ENCODE peak calls at places on chromosome 11, in five cellular contexts. T, Z, J, W and I are unnamed samples.

GRCh38 chr11:9982127-9982795 is 311.8 kb downstream of the SBF2 start:
- DNase-seq in W (peak), J (no peak), T (no peak), Z (peak), I (peak)

GRCh38 chr11:119317592-119318239 is 786 bp upstream of the MCAM start:
- DNase-seq in W (peak), Z (no peak), J (no peak), T (no peak), I (no peak)

GRCh38 chr11:62553839-62554361 is 7.3 kb upstream of the AHNAK start:
- DNase-seq in J (peak), W (peak), T (no peak), Z (peak), I (peak)

GRCh38 chr11:60944504-60945294 is 7.3 kb downstream of the SLC15A3 start:
- DNase-seq in W (no peak), T (no peak), J (no peak), Z (no peak), I (no peak)

GRCh38 chr11:119426142-119426541 is 3.2 kb upstream of the THY1 start:
- DNase-seq in T (no peak), J (no peak), Z (no peak), W (peak), I (no peak)

GRCh38 chr11:8384199-8384821 is 120.6 kb upstream of the LMO1 start:
- DNase-seq in W (peak), J (peak), T (no peak), Z (peak), I (no peak)

GRCh38 chr11:119422505-119423416 is at the start of gene THY1:
- DNase-seq in W (no peak), J (peak), Z (peak), T (no peak), I (no peak)

GRCh38 chr11:3723014-3723708 is 52.0 kb upstream of the CHRNA10 start:
- DNase-seq in W (peak), Z (peak), T (no peak), J (peak), I (peak)

GRCh38 chr11:114179234-114179941 is 116.8 kb upstream of the NNMT start:
- DNase-seq in W (no peak), Z (no peak), J (peak), T (no peak), I (peak)

GRCh38 chr11:85759915-85760314 is 51.0 kb downstream of the SYTL2 start:
- DNase-seq in J (peak), Z (peak), T (no peak), W (peak), I (peak)

GRCh38 chr11:86377972-86378371 is 3.3 kb downstream of the CCDC81 start:
- DNase-seq in J (no peak), T (no peak), W (no peak), Z (no peak), I (no peak)

GRCh38 chr11:19958218-19958617 is 202.1 kb downstream of the DBX1 start:
- DNase-seq in T (no peak), Z (no peak), J (no peak), W (no peak), I (no peak)

GRCh38 chr11:59706518-59707285 is 6.9 kb downstream of the OR10V1 start:
- DNase-seq in J (peak), W (peak), Z (peak), T (no peak), I (peak)

GRCh38 chr11:116791002-116791812 is 472 bp downstream of the APOA5 start:
- DNase-seq in W (peak), J (peak), Z (peak), T (peak), I (peak)